ENCODE peak calls at places on chromosome 12, in eight cellular contexts. B is endodermal cell; N is neural progenitor cell; U is activated CD8-positive, alpha-beta memory T cell treated with anti-CD3 and anti-CD28 coated beads, Interleukin-2, amount 10 ng/mL, durations not matched to agents 7 days and 5 days; G is left kidney; D is psoas muscle; V is neural crest cell; Z is left ventricle myocardium inferior. O is an unnamed sample.

GRCh38 chr12:40105265-40105514 is 691 bp downstream of the SLC2A13 start:
- DNase-seq in B (no peak), V (peak), G (no peak), U (no peak), Z (peak), D (peak), N (no peak), O (no peak)

GRCh38 chr12:123149828-123150272 is 1.0 kb downstream of the PITPNM2 start:
- DNase-seq in B (peak), Z (no peak), N (peak), V (no peak), G (peak), D (no peak), U (no peak), O (no peak)

GRCh38 chr12:75699251-75699650 is 187.8 kb upstream of the KRR1 start:
- DNase-seq in U (no peak), D (no peak), V (no peak), B (no peak), N (no peak), Z (no peak), G (no peak), O (no peak)

GRCh38 chr12:79424109-79424721 is 266.5 kb downstream of the PAWR start:
- DNase-seq in N (peak), G (no peak), B (no peak), Z (no peak), U (no peak), V (no peak), D (no peak), O (no peak)

GRCh38 chr12:124754491-124754890 is 109.2 kb downstream of the SCARB1 start:
- DNase-seq in D (no peak), N (no peak), Z (no peak), B (no peak), U (no peak), V (no peak), G (no peak), O (no peak)

GRCh38 chr12:72236071-72236705 is 36.0 kb upstream of the TRHDE start:
- DNase-seq in G (no peak), D (no peak), V (no peak), B (no peak), N (no peak), Z (no peak), U (no peak), O (no peak)

GRCh38 chr12:49049566-49050224 is 10.9 kb downstream of the KMT2D start:
- DNase-seq in N (no peak), U (no peak), B (no peak), D (no peak), Z (no peak), G (no peak), V (no peak), O (no peak)

GRCh38 chr12:51200806-51201205 is 17.1 kb downstream of the POU6F1 start:
- DNase-seq in Z (no peak), V (no peak), B (no peak), N (no peak), U (no peak), G (no peak), D (no peak), O (no peak)

GRCh38 chr12:56122637-56123036 is 4.6 kb downstream of the ZC3H10 start:
- DNase-seq in G (peak), D (no peak), B (no peak), U (no peak), V (no peak), N (no peak), Z (no peak), O (no peak)

GRCh38 chr12:120783197-120783596 is 57.6 kb downstream of the ACADS start:
- DNase-seq in N (no peak), U (no peak), V (no peak), G (no peak), D (no peak), Z (no peak), B (no peak), O (no peak)

GRCh38 chr12:63276537-63277365 is 125.8 kb upstream of the AVPR1A start:
- DNase-seq in B (peak), U (no peak), N (peak), Z (no peak), V (peak), D (no peak), G (peak), O (peak)

GRCh38 chr12:26630546-26631027 is 202.4 kb downstream of the ITPR2 start:
- DNase-seq in G (peak), D (no peak), N (no peak), V (no peak), U (no peak), Z (no peak), B (no peak), O (no peak)

GRCh38 chr12:87383705-87384104 is 645.5 kb downstream of the C12orf50 start:
- DNase-seq in U (no peak), B (no peak), N (no peak), Z (no peak), V (no peak), G (peak), D (no peak), O (no peak)